ENCODE peak calls at places on chromosomes 7 and 10, in ten cellular contexts. E, F, L, G, N, C, J, V, S and Q are unnamed samples.
A peak's percentile ranks its signal among the peaks of the same experiment; 100 is the strongest.

GRCh38 chr7:5693529-5693928 is 87.9 kb downstream of the RNF216 start:
- DNase-seq in E (no peak), F (peak; percentile 83), L (no peak), G (peak; percentile 89), N (peak; percentile 76), C (peak; percentile 82), J (no peak), V (no peak), S (no peak), Q (no peak)

GRCh38 chr10:118531105-118531851 is 64.2 kb downstream of the PRLHR start:
- DNase-seq in E (no peak), F (no peak), L (no peak), G (no peak), N (no peak), C (no peak), J (no peak), V (no peak), S (no peak), Q (no peak)

GRCh38 chr7:72069263-72069662 is 342.9 kb downstream of the CALN1 start:
- DNase-seq in E (no peak), F (no peak), L (no peak), G (no peak), N (no peak), C (no peak), J (no peak), V (no peak), S (no peak), Q (no peak)

GRCh38 chr10:620417-620816 is 69.1 kb downstream of the DIP2C start:
- DNase-seq in E (no peak), F (peak; percentile 6), L (no peak), G (peak; percentile 16), N (no peak), C (no peak), J (no peak), V (no peak), S (no peak), Q (no peak)

GRCh38 chr10:129659881-129660280 is 192.8 kb downstream of the MGMT start:
- DNase-seq in E (no peak), F (no peak), L (no peak), G (no peak), N (no peak), C (no peak), J (no peak), V (no peak), S (no peak), Q (no peak)

GRCh38 chr10:44939691-44940401 is 19.8 kb upstream of the RASSF4 start:
- DNase-seq in E (no peak), F (no peak), L (no peak), G (no peak), N (peak; percentile 26), C (peak; percentile 13), J (no peak), V (no peak), S (no peak), Q (no peak)

GRCh38 chr7:23970193-23970592 is 260.2 kb downstream of the STK31 start:
- DNase-seq in E (no peak), F (no peak), L (no peak), G (no peak), N (no peak), C (no peak), J (no peak), V (no peak), S (no peak), Q (no peak)

GRCh38 chr10:91635401-91636400 is 2.8 kb upstream of the PPP1R3C start:
- DNase-seq in E (no peak), F (no peak), L (no peak), G (no peak), N (peak; percentile 81), C (peak; percentile 82), J (no peak), V (no peak), S (peak; percentile 43), Q (no peak)

GRCh38 chr7:11452491-11452890 is 379.5 kb downstream of the THSD7A start:
- DNase-seq in E (no peak), F (no peak), L (no peak), G (no peak), N (no peak), C (no peak), J (no peak), V (no peak), S (no peak), Q (no peak)

GRCh38 chr7:155721056-155721455 is 76.6 kb downstream of the RBM33 start:
- DNase-seq in E (no peak), F (no peak), L (no peak), G (no peak), N (no peak), C (no peak), J (no peak), V (no peak), S (no peak), Q (no peak)

GRCh38 chr7:26189000-26189539 is 11.5 kb downstream of the HNRNPA2B1 start:
- DNase-seq in E (no peak), F (no peak), L (no peak), G (no peak), N (no peak), C (no peak), J (no peak), V (no peak), S (no peak), Q (no peak)

GRCh38 chr7:26189697-26190096 is 10.8 kb downstream of the HNRNPA2B1 start:
- DNase-seq in E (no peak), F (no peak), L (no peak), G (no peak), N (no peak), C (no peak), J (no peak), V (no peak), S (no peak), Q (no peak)

GRCh38 chr7:26187380-26188290 is 12.9 kb downstream of the HNRNPA2B1 start:
- DNase-seq in E (no peak), F (no peak), L (no peak), G (no peak), N (no peak), C (no peak), J (no peak), V (no peak), S (no peak), Q (no peak)

GRCh38 chr7:26186364-26187311 is 13.9 kb downstream of the HNRNPA2B1 start:
- DNase-seq in E (no peak), F (no peak), L (no peak), G (no peak), N (no peak), C (no peak), J (no peak), V (no peak), S (no peak), Q (no peak)

GRCh38 chr7:26188291-26188999 is 12.1 kb downstream of the HNRNPA2B1 start:
- DNase-seq in E (no peak), F (no peak), L (no peak), G (no peak), N (no peak), C (no peak), J (no peak), V (no peak), S (no peak), Q (no peak)
- TF ChIP-seq POLR2A in E (no peak), F (no peak), L (no peak), G (peak; percentile 75), N (peak; percentile 50), C (no peak), J (no peak), V (no peak), S (peak; percentile 82), Q (no peak)

GRCh38 chr7:132404261-132404660 is 172.0 kb downstream of the PLXNA4 start:
- DNase-seq in E (no peak), F (peak; percentile 59), L (no peak), G (no peak), N (no peak), C (no peak), J (no peak), V (peak; percentile 36), S (no peak), Q (no peak)

GRCh38 chr7:132402751-132403245 is 173.5 kb downstream of the PLXNA4 start:
- DNase-seq in E (no peak), F (peak; percentile 63), L (no peak), G (no peak), N (no peak), C (peak; percentile 91), J (no peak), V (peak; percentile 24), S (no peak), Q (no peak)

GRCh38 chr7:132400667-132401142 is 175.6 kb downstream of the PLXNA4 start:
- DNase-seq in E (no peak), F (peak; percentile 36), L (no peak), G (no peak), N (no peak), C (peak; percentile 78), J (no peak), V (no peak), S (no peak), Q (peak; percentile 87)

GRCh38 chr7:132403465-132404110 is 172.7 kb downstream of the PLXNA4 start:
- DNase-seq in E (no peak), F (peak; percentile 53), L (no peak), G (no peak), N (no peak), C (no peak), J (no peak), V (no peak), S (no peak), Q (no peak)

GRCh38 chr7:132402096-132402495 is 174.2 kb downstream of the PLXNA4 start:
- DNase-seq in E (no peak), F (no peak), L (no peak), G (no peak), N (no peak), C (no peak), J (no peak), V (no peak), S (no peak), Q (no peak)
- H3K4me3 ChIP-seq in E (no peak overlapping the region), F (no peak overlapping the region), L (no peak overlapping the region), G (no peak overlapping the region), N (no peak overlapping the region), C (no peak overlapping the region), J (no peak overlapping the region), V (no peak overlapping the region), S (no peak overlapping the region), Q (no peak overlapping the region)

GRCh38 chr10:5071411-5072198 is 22.6 kb upstream of the AKR1C3 start:
- DNase-seq in E (peak; percentile 57), F (no peak), L (peak; percentile 26), G (no peak), N (peak; percentile 63), C (peak; percentile 91), J (no peak), V (no peak), S (peak; percentile 57), Q (peak; percentile 90)
- TF ChIP-seq POLR2A in E (no peak), F (no peak), L (peak; percentile 43), G (no peak), N (no peak), C (no peak), J (no peak), V (no peak), S (no peak), Q (no peak)

GRCh38 chr7:8063706-8064297 is 95.2 kb downstream of the GLCCI1 start:
- DNase-seq in E (no peak), F (no peak), L (no peak), G (no peak), N (peak; percentile 23), C (no peak), J (no peak), V (no peak), S (no peak), Q (no peak)
- H3K4me3 ChIP-seq in E (no peak overlapping the region), F (no peak overlapping the region), L (no peak overlapping the region), G (no peak overlapping the region), N (no peak overlapping the region), C (no peak overlapping the region), J (no peak overlapping the region), V (no peak overlapping the region), S (no peak overlapping the region), Q (no peak overlapping the region)